ENCODE peak calls at places on chromosomes 2 and 18, in five cellular contexts. T, B, C, R and P are unnamed samples.

GRCh38 chr2:11938196-11938595 is 191.8 kb downstream of the LPIN1 start:
- DNase-seq in T (no peak), B (peak), C (no peak), R (no peak), P (peak)

GRCh38 chr2:46268196-46268595 is 29.0 kb upstream of the EPAS1 start:
- DNase-seq in T (no peak), B (no peak), C (no peak), R (no peak), P (no peak)

GRCh38 chr18:79246309-79247108 is 149.2 kb upstream of the NFATC1 start:
- DNase-seq in T (peak), B (peak), C (peak), R (no peak), P (peak)

GRCh38 chr2:175402591-175402990 is 221.1 kb upstream of the ATP5MC3 start:
- DNase-seq in T (no peak), B (no peak), C (no peak), R (no peak), P (no peak)

GRCh38 chr2:170165129-170165528 is 12.8 kb upstream of the MYO3B start:
- DNase-seq in T (no peak), B (peak), C (no peak), R (no peak), P (no peak)

GRCh38 chr2:112833532-112833931 is 3.0 kb downstream of the IL1B start:
- DNase-seq in T (no peak), B (peak), C (no peak), R (no peak), P (no peak)

GRCh38 chr2:11705063-11705462 is 35.1 kb upstream of the NTSR2 start:
- DNase-seq in T (no peak), B (no peak), C (no peak), R (no peak), P (no peak)

GRCh38 chr2:202718614-202719013 is 83.8 kb downstream of the FAM117B start:
- DNase-seq in T (no peak), B (peak), C (no peak), R (no peak), P (peak)

GRCh38 chr2:237315170-237315880 is 98.6 kb downstream of the COL6A3 start:
- DNase-seq in T (no peak), B (peak), C (no peak), R (peak), P (no peak)

GRCh38 chr2:200042102-200042735 is 86.8 kb downstream of the MAIP1 start:
- DNase-seq in T (no peak), B (peak), C (no peak), R (peak), P (no peak)

GRCh38 chr2:233980955-233981555 is 63.9 kb downstream of the TRPM8 start:
- DNase-seq in T (no peak), B (no peak), C (no peak), R (no peak), P (no peak)

GRCh38 chr2:56118474-56118873 is 65.3 kb upstream of the CCDC85A start:
- DNase-seq in T (no peak), B (no peak), C (no peak), R (no peak), P (no peak)

GRCh38 chr2:7539760-7540159 is 622.5 kb downstream of the RNF144A start:
- DNase-seq in T (no peak), B (no peak), C (no peak), R (no peak), P (no peak)